ENCODE peak calls at places on chromosomes 7 and 10, in eight cellular contexts. P, H, C, W, Z, S, L and J are unnamed samples.

GRCh38 chr7:135236727-135237126 is 3.1 kb downstream of the STRA8 start:
- DNase-seq in P (no peak), H (no peak), C (peak), W (no peak), Z (no peak), S (no peak), L (no peak), J (no peak)

GRCh38 chr10:49281461-49281860 is 17.5 kb upstream of the C10orf71 start:
- DNase-seq in P (no peak), H (no peak), C (no peak), W (no peak), Z (no peak), S (no peak), L (no peak), J (no peak)

GRCh38 chr10:95400789-95401188 is 110.0 kb upstream of the PDLIM1 start:
- DNase-seq in P (peak), H (no peak), C (no peak), W (no peak), Z (no peak), S (no peak), L (peak), J (no peak)

GRCh38 chr10:96025566-96025965 is 17.8 kb upstream of the CCNJ start:
- DNase-seq in P (no peak), H (no peak), C (no peak), W (no peak), Z (no peak), S (no peak), L (no peak), J (no peak)

GRCh38 chr10:90420637-90421318 is 437.1 kb downstream of the HTR7 start:
- DNase-seq in P (no peak), H (no peak), C (peak), W (no peak), Z (no peak), S (no peak), L (no peak), J (no peak)

GRCh38 chr10:68633281-68633680 is 73.1 kb downstream of the TET1 start:
- DNase-seq in P (no peak), H (no peak), C (no peak), W (no peak), Z (no peak), S (no peak), L (no peak), J (no peak)

GRCh38 chr10:119489572-119490326 is 52.8 kb downstream of the RGS10 start:
- DNase-seq in P (no peak), H (peak), C (no peak), W (peak), Z (peak), S (no peak), L (no peak), J (no peak)

GRCh38 chr10:114653926-114654325 is 4.1 kb downstream of the ABLIM1 start:
- DNase-seq in P (no peak), H (no peak), C (no peak), W (no peak), Z (no peak), S (no peak), L (no peak), J (no peak)

GRCh38 chr7:1913290-1914282 is 243.5 kb downstream of the ELFN1 start:
- DNase-seq in P (peak), H (no peak), C (no peak), W (no peak), Z (no peak), S (peak), L (no peak), J (no peak)

GRCh38 chr7:1911571-1911970 is 241.5 kb downstream of the ELFN1 start:
- DNase-seq in P (no peak), H (no peak), C (no peak), W (no peak), Z (no peak), S (no peak), L (no peak), J (no peak)

GRCh38 chr7:1910827-1911226 is 240.8 kb downstream of the ELFN1 start:
- DNase-seq in P (no peak), H (no peak), C (no peak), W (no peak), Z (no peak), S (peak), L (no peak), J (no peak)

GRCh38 chr7:1914321-1914720 is 244.2 kb downstream of the ELFN1 start:
- DNase-seq in P (peak), H (no peak), C (no peak), W (no peak), Z (no peak), S (no peak), L (no peak), J (no peak)

GRCh38 chr7:1912472-1913289 is 242.6 kb downstream of the ELFN1 start:
- DNase-seq in P (no peak), H (no peak), C (no peak), W (no peak), Z (no peak), S (peak), L (no peak), J (no peak)
- TF ChIP-seq CTCF in P (no peak), H (no peak), C (no peak), W (no peak), Z (no peak), S (no peak), L (no peak), J (no peak)

DNA sequence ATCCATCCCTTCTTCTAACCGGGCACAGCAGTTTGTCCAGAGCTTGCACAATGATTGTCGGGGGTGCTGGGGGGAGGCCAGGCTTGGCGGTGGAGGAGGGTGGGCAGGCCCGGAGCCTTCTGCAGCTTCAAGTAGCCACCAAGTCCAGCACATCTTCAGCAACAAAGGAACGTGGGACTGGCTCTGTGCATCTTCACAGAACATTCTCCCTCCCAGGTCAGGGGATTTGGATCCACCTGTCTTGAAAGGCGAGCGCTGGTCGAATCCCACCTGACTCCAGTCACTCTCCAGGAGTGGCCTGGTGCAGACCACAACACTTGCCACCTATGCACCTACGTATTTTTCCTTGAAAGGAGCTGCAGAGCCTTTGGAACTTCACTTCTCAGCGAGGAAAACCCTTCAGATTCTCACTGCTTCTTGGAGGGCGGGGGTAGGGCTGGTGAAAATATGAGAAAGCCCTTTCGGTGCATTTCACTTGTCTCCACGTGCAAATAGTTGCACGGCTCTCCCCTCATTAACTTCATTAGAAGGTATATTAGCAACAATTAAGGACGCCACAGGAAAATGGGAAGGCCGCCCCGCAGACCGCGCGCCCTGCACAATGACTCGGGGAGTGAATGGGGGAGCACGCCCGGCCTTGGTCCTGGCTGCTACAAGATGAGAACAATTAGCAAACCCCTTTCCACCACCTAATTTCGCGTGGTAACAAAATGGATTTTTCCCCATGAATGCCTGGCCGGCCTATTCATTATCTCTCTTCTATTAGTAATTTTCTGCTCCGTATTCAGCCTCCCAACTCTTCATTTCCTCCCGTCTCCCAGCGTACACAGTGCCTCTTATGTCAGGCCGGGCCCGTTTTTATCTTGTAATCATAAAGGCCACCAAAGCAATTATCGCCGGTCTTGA is 346.7 kb downstream of the DNAJB6 start:
- DNase-seq in P (no peak), H (no peak), C (no peak), W (no peak), Z (no peak), S (peak), L (peak), J (no peak)
- H3K4me3 ChIP-seq in P (no peak), H (no peak), C (no peak), W (no peak), Z (no peak), S (no peak), L (no peak), J (peak)

DNA sequence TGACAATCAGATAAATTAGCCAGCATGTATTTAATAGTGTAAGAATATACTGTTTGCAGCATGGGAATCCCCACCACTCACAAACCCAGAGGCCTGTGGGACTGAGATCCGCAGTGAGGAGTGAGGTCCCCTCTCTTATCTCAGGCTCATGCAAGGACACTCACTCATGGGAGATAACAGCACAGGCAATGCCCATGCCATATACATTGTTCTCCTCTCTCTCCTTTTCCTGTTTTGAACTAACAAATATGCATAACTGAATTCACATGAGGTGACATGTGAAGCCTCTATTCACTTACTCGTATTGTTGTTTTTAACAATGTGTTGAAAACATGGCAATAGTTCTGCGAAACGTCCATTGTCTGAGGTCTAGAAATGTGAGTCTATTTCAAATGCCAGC is 230.5 kb downstream of the ARHGAP21 start:
- DNase-seq in P (no peak), H (no peak), C (no peak), W (no peak), Z (no peak), S (no peak), L (no peak), J (no peak)
- H3K27ac ChIP-seq in P (no peak), H (no peak), C (no peak), W (peak), Z (peak), S (no peak), L (no peak), J (no peak)

GRCh38 chr7:17680943-17681351 is 259.3 kb downstream of the SNX13 start:
- DNase-seq in P (no peak), H (no peak), C (no peak), W (no peak), Z (no peak), S (no peak), L (no peak), J (no peak)
- TF ChIP-seq CTCF in P (peak), H (peak), C (no peak), W (peak), Z (peak), S (no peak), L (peak), J (peak)